ENCODE peak calls at places on chromosomes 3 and 15, in four cellular contexts. R, B, K and X are unnamed samples.
A peak's percentile ranks its signal among the peaks of the same experiment; 100 is the strongest.

GRCh38 chr15:67135494-67135893 is 70.1 kb downstream of the SMAD3 start:
- DNase-seq in K (no peak), R (no peak), B (no peak), X (no peak)

GRCh38 chr3:173902866-173903265 is 505.3 kb downstream of the NLGN1 start:
- DNase-seq in R (no peak), B (no peak), K (no peak), X (no peak)

GRCh38 chr15:99466701-99467337 is 99.0 kb upstream of the MEF2A start:
- DNase-seq in K (no peak), R (no peak), B (no peak), X (no peak)

GRCh38 chr15:89192136-89192535 is 29.2 kb downstream of the RLBP1 start:
- DNase-seq in R (no peak), B (no peak), K (no peak), X (no peak)

GRCh38 chr3:27221264-27221932 is 147.8 kb downstream of the NEK10 start:
- DNase-seq in K (no peak), R (no peak), B (no peak), X (no peak)

GRCh38 chr15:69225355-69226027 is 65.1 kb downstream of the GLCE start:
- DNase-seq in R (no peak), K (peak; percentile 26), B (no peak), X (no peak)

GRCh38 chr15:89656116-89656815 is 999 bp upstream of the KIF7 start:
- DNase-seq in R (no peak), K (no peak), B (no peak), X (no peak)

GRCh38 chr15:66703540-66703941 is 1.5 kb downstream of the SMAD6 start:
- DNase-seq in R (peak; percentile 38), B (no peak), K (no peak), X (no peak)

GRCh38 chr3:17079933-17080332 is 195.2 kb downstream of the PLCL2 start:
- DNase-seq in K (no peak), R (no peak), B (no peak), X (no peak)

GRCh38 chr3:122940628-122941086 is 86.9 kb downstream of the SEMA5B start:
- DNase-seq in K (no peak), R (no peak), B (no peak), X (no peak)

GRCh38 chr15:90471769-90472168 is 58.0 kb upstream of the CRTC3 start:
- DNase-seq in K (no peak), R (no peak), B (no peak), X (no peak)

GRCh38 chr3:142000341-142000870 is 124.0 kb downstream of the ATP1B3 start:
- DNase-seq in K (no peak), B (no peak), R (no peak), X (no peak)

GRCh38 chr3:5543047-5543446 is 355.5 kb downstream of the EDEM1 start:
- DNase-seq in K (no peak), B (no peak), R (no peak), X (no peak)